ENCODE peak calls at places on chromosomes 6 and 20, in eight cellular contexts. One of them, this sample, is unnamed.

GRCh38 chr6:151958332-151958731 is 150.8 kb downstream of the ESR1 start:
- DNase-seq in GM12892: no peak
- DNase-seq in stimulated activated CD4-positive, alpha-beta T cell treated with anti-CD3 and anti-CD28 coated beads, Interleukin-4, amount 100 ng/mL, for 4 hours: no peak
- DNase-seq in Panc1: no peak
- DNase-seq in adipocyte: peak
- DNase-seq in iris pigment epithelial cell: peak
- DNase-seq in NCI-H460: no peak
- DNase-seq in neural progenitor cell: no peak
- DNase-seq in this sample: no peak

GRCh38 chr6:11236351-11236750 is 3.9 kb upstream of the NEDD9 start:
- DNase-seq in GM12892: no peak
- DNase-seq in stimulated activated CD4-positive, alpha-beta T cell treated with anti-CD3 and anti-CD28 coated beads, Interleukin-4, amount 100 ng/mL, for 4 hours: peak
- DNase-seq in Panc1: no peak
- DNase-seq in adipocyte: no peak
- DNase-seq in iris pigment epithelial cell: peak
- DNase-seq in NCI-H460: no peak
- DNase-seq in neural progenitor cell: no peak
- DNase-seq in this sample: no peak

GRCh38 chr6:48736486-48737206 is 625.6 kb upstream of the PTCHD4 start:
- DNase-seq in GM12892: no peak
- DNase-seq in stimulated activated CD4-positive, alpha-beta T cell treated with anti-CD3 and anti-CD28 coated beads, Interleukin-4, amount 100 ng/mL, for 4 hours: no peak
- DNase-seq in Panc1: no peak
- DNase-seq in adipocyte: peak
- DNase-seq in iris pigment epithelial cell: peak
- DNase-seq in NCI-H460: no peak
- DNase-seq in neural progenitor cell: no peak
- DNase-seq in this sample: no peak

GRCh38 chr20:45372646-45373352 is 5.3 kb downstream of the TP53TG5 start:
- DNase-seq in GM12892: no peak
- DNase-seq in stimulated activated CD4-positive, alpha-beta T cell treated with anti-CD3 and anti-CD28 coated beads, Interleukin-4, amount 100 ng/mL, for 4 hours: no peak
- DNase-seq in Panc1: no peak
- DNase-seq in adipocyte: no peak
- DNase-seq in iris pigment epithelial cell: no peak
- DNase-seq in NCI-H460: no peak
- DNase-seq in neural progenitor cell: peak
- DNase-seq in this sample: no peak

GRCh38 chr6:142501795-142502194 is 200.0 kb downstream of the ADGRG6 start:
- DNase-seq in GM12892: no peak
- DNase-seq in stimulated activated CD4-positive, alpha-beta T cell treated with anti-CD3 and anti-CD28 coated beads, Interleukin-4, amount 100 ng/mL, for 4 hours: no peak
- DNase-seq in Panc1: no peak
- DNase-seq in adipocyte: no peak
- DNase-seq in iris pigment epithelial cell: no peak
- DNase-seq in NCI-H460: no peak
- DNase-seq in neural progenitor cell: no peak
- DNase-seq in this sample: no peak

GRCh38 chr6:30687659-30688431 is 1.4 kb upstream of the PPP1R18 start:
- DNase-seq in GM12892: no peak
- DNase-seq in stimulated activated CD4-positive, alpha-beta T cell treated with anti-CD3 and anti-CD28 coated beads, Interleukin-4, amount 100 ng/mL, for 4 hours: no peak
- DNase-seq in Panc1: no peak
- DNase-seq in adipocyte: peak
- DNase-seq in iris pigment epithelial cell: peak
- DNase-seq in NCI-H460: no peak
- DNase-seq in neural progenitor cell: no peak
- DNase-seq in this sample: no peak

GRCh38 chr6:103872219-103872618 is 987.5 kb downstream of the HACE1 start:
- DNase-seq in GM12892: no peak
- DNase-seq in stimulated activated CD4-positive, alpha-beta T cell treated with anti-CD3 and anti-CD28 coated beads, Interleukin-4, amount 100 ng/mL, for 4 hours: no peak
- DNase-seq in Panc1: no peak
- DNase-seq in adipocyte: no peak
- DNase-seq in iris pigment epithelial cell: no peak
- DNase-seq in NCI-H460: no peak
- DNase-seq in neural progenitor cell: no peak
- DNase-seq in this sample: no peak

GRCh38 chr20:19932170-19932667 is 84.9 kb upstream of the NAA20 start:
- DNase-seq in GM12892: no peak
- DNase-seq in stimulated activated CD4-positive, alpha-beta T cell treated with anti-CD3 and anti-CD28 coated beads, Interleukin-4, amount 100 ng/mL, for 4 hours: no peak
- DNase-seq in Panc1: no peak
- DNase-seq in adipocyte: peak
- DNase-seq in iris pigment epithelial cell: peak
- DNase-seq in NCI-H460: no peak
- DNase-seq in neural progenitor cell: no peak
- DNase-seq in this sample: no peak

GRCh38 chr6:37985355-37985754 is 165.8 kb downstream of the ZFAND3 start:
- DNase-seq in GM12892: no peak
- DNase-seq in stimulated activated CD4-positive, alpha-beta T cell treated with anti-CD3 and anti-CD28 coated beads, Interleukin-4, amount 100 ng/mL, for 4 hours: peak
- DNase-seq in Panc1: no peak
- DNase-seq in adipocyte: no peak
- DNase-seq in iris pigment epithelial cell: no peak
- DNase-seq in NCI-H460: no peak
- DNase-seq in neural progenitor cell: no peak
- DNase-seq in this sample: no peak

GRCh38 chr20:63017076-63017825 is 10.5 kb upstream of the BHLHE23 start:
- DNase-seq in GM12892: no peak
- DNase-seq in stimulated activated CD4-positive, alpha-beta T cell treated with anti-CD3 and anti-CD28 coated beads, Interleukin-4, amount 100 ng/mL, for 4 hours: no peak
- DNase-seq in Panc1: no peak
- DNase-seq in adipocyte: no peak
- DNase-seq in iris pigment epithelial cell: no peak
- DNase-seq in NCI-H460: no peak
- DNase-seq in neural progenitor cell: no peak
- DNase-seq in this sample: peak

GRCh38 chr6:159044899-159045727 is at the start of gene TAGAP:
- DNase-seq in GM12892: peak
- DNase-seq in stimulated activated CD4-positive, alpha-beta T cell treated with anti-CD3 and anti-CD28 coated beads, Interleukin-4, amount 100 ng/mL, for 4 hours: peak
- DNase-seq in Panc1: no peak
- DNase-seq in adipocyte: peak
- DNase-seq in iris pigment epithelial cell: peak
- DNase-seq in NCI-H460: no peak
- DNase-seq in neural progenitor cell: no peak
- DNase-seq in this sample: no peak

GRCh38 chr20:1631309-1632227 is 11.8 kb upstream of the SIRPB1 start:
- DNase-seq in GM12892: no peak
- DNase-seq in stimulated activated CD4-positive, alpha-beta T cell treated with anti-CD3 and anti-CD28 coated beads, Interleukin-4, amount 100 ng/mL, for 4 hours: no peak
- DNase-seq in Panc1: no peak
- DNase-seq in adipocyte: no peak
- DNase-seq in iris pigment epithelial cell: no peak
- DNase-seq in NCI-H460: no peak
- DNase-seq in neural progenitor cell: no peak
- DNase-seq in this sample: no peak

GRCh38 chr6:45654673-45655072 is 276.9 kb upstream of the SUPT3H start:
- DNase-seq in GM12892: no peak
- DNase-seq in stimulated activated CD4-positive, alpha-beta T cell treated with anti-CD3 and anti-CD28 coated beads, Interleukin-4, amount 100 ng/mL, for 4 hours: no peak
- DNase-seq in Panc1: no peak
- DNase-seq in adipocyte: no peak
- DNase-seq in iris pigment epithelial cell: no peak
- DNase-seq in NCI-H460: no peak
- DNase-seq in neural progenitor cell: no peak
- DNase-seq in this sample: no peak

GRCh38 chr6:151269318-151269995 is 29.7 kb downstream of the AKAP12 start:
- DNase-seq in GM12892: no peak
- DNase-seq in stimulated activated CD4-positive, alpha-beta T cell treated with anti-CD3 and anti-CD28 coated beads, Interleukin-4, amount 100 ng/mL, for 4 hours: no peak
- DNase-seq in Panc1: no peak
- DNase-seq in adipocyte: peak
- DNase-seq in iris pigment epithelial cell: peak
- DNase-seq in NCI-H460: no peak
- DNase-seq in neural progenitor cell: no peak
- DNase-seq in this sample: no peak

GRCh38 chr6:33974030-33974429 is 170.2 kb upstream of the MLN start:
- DNase-seq in GM12892: no peak
- DNase-seq in stimulated activated CD4-positive, alpha-beta T cell treated with anti-CD3 and anti-CD28 coated beads, Interleukin-4, amount 100 ng/mL, for 4 hours: no peak
- DNase-seq in Panc1: no peak
- DNase-seq in adipocyte: no peak
- DNase-seq in iris pigment epithelial cell: no peak
- DNase-seq in NCI-H460: no peak
- DNase-seq in neural progenitor cell: no peak
- DNase-seq in this sample: no peak

GRCh38 chr6:14584450-14584849 is 466.9 kb downstream of the CD83 start:
- DNase-seq in GM12892: no peak
- DNase-seq in stimulated activated CD4-positive, alpha-beta T cell treated with anti-CD3 and anti-CD28 coated beads, Interleukin-4, amount 100 ng/mL, for 4 hours: no peak
- DNase-seq in Panc1: no peak
- DNase-seq in adipocyte: no peak
- DNase-seq in iris pigment epithelial cell: no peak
- DNase-seq in NCI-H460: no peak
- DNase-seq in neural progenitor cell: no peak
- DNase-seq in this sample: no peak